ENCODE peak calls at places on chromosome 2, in eight cellular contexts. O is CD8-positive, alpha-beta T cell; B is A172; Q is glomerular endothelial cell; P is epithelial cell of proximal tubule; A is RWPE1; J is C1 segment of cervical spinal cord; X is HTR-8/SVneo. F is an unnamed sample.

GRCh38 chr2:174224665-174225288 is 23.6 kb downstream of the OLA1 start:
- DNase-seq in O (no peak), B (no peak), Q (no peak), P (no peak), A (no peak), J (no peak), X (no peak), F (no peak)

GRCh38 chr2:222479855-222480254 is 55.5 kb downstream of the SGPP2 start:
- DNase-seq in O (no peak), B (peak), Q (no peak), P (no peak), A (no peak), J (no peak), X (no peak), F (no peak)

GRCh38 chr2:113136828-113137775 is 9.7 kb downstream of the IL1RN start:
- DNase-seq in O (peak), B (peak), Q (no peak), P (no peak), A (peak), J (no peak), X (peak), F (peak)

GRCh38 chr2:65320042-65320711 is 92.5 kb downstream of the ACTR2 start:
- DNase-seq in O (no peak), B (peak), Q (no peak), P (peak), A (peak), J (no peak), X (peak), F (no peak)

GRCh38 chr2:38933653-38934052 is 44.0 kb downstream of the ARHGEF33 start:
- DNase-seq in O (no peak), B (no peak), Q (no peak), P (no peak), A (no peak), J (no peak), X (no peak), F (no peak)

GRCh38 chr2:234142530-234142929 is 92.0 kb downstream of the SPP2 start:
- DNase-seq in O (no peak), B (peak), Q (no peak), P (no peak), A (no peak), J (no peak), X (no peak), F (no peak)

GRCh38 chr2:152755029-152755428 is 36.6 kb downstream of the ARL6IP6 start:
- DNase-seq in O (no peak), B (no peak), Q (no peak), P (peak), A (no peak), J (no peak), X (no peak), F (no peak)

GRCh38 chr2:149008381-149008780 is 30.1 kb upstream of the LYPD6B start:
- DNase-seq in O (no peak), B (no peak), Q (no peak), P (no peak), A (no peak), J (no peak), X (no peak), F (no peak)

GRCh38 chr2:101473911-101474751 is 781 bp downstream of the RFX8 start:
- DNase-seq in O (peak), B (no peak), Q (no peak), P (no peak), A (peak), J (peak), X (no peak), F (peak)

GRCh38 chr2:230873670-230874401 is 9.1 kb downstream of the ITM2C start:
- DNase-seq in O (no peak), B (no peak), Q (no peak), P (no peak), A (no peak), J (no peak), X (no peak), F (no peak)

GRCh38 chr2:218257390-218257981 is 3.3 kb upstream of the GPBAR1 start:
- DNase-seq in O (peak), B (peak), Q (no peak), P (no peak), A (peak), J (no peak), X (no peak), F (no peak)

GRCh38 chr2:180324191-180324590 is 317.1 kb upstream of the CWC22 start:
- DNase-seq in O (no peak), B (no peak), Q (no peak), P (peak), A (peak), J (no peak), X (no peak), F (no peak)

GRCh38 chr2:208326016-208326415 is 60.0 kb downstream of the PIKFYVE start:
- DNase-seq in O (no peak), B (no peak), Q (no peak), P (no peak), A (no peak), J (no peak), X (no peak), F (no peak)

GRCh38 chr2:119730598-119731278 is 29.0 kb upstream of the PTPN4 start:
- DNase-seq in O (no peak), B (no peak), Q (no peak), P (no peak), A (peak), J (no peak), X (no peak), F (no peak)

GRCh38 chr2:27016801-27017325 is 15.9 kb upstream of the TMEM214 start:
- DNase-seq in O (peak), B (peak), Q (no peak), P (no peak), A (peak), J (peak), X (peak), F (peak)

GRCh38 chr2:156459720-156460119 is 23.5 kb downstream of the GPD2 start:
- DNase-seq in O (no peak), B (no peak), Q (no peak), P (no peak), A (no peak), J (no peak), X (no peak), F (no peak)

GRCh38 chr2:163319006-163319405 is 416.8 kb downstream of the FIGN start:
- DNase-seq in O (no peak), B (peak), Q (no peak), P (no peak), A (peak), J (no peak), X (no peak), F (no peak)

F was measured in NCI-H1417.